ENCODE peak calls at places on chromosomes 16 and 17, in four cellular contexts. B is GM23338, R is esophagus squamous epithelium, E is PC-9. C is an unnamed sample.

GRCh38 chr17:79272666-79273219 is 198.1 kb downstream of the ENGASE start:
- DNase-seq in R (no peak), E (peak; percentile 40), B (no peak), C (no peak)

GRCh38 chr17:27635275-27635823 is 4.4 kb downstream of the LGALS9 start:
- DNase-seq in B (no peak), R (no peak), E (no peak), C (no peak)

GRCh38 chr17:9343513-9343912 is 232.1 kb downstream of the STX8 start:
- DNase-seq in E (no peak), R (no peak), B (peak; percentile 59), C (no peak)

GRCh38 chr16:79307214-79307613 is 293.3 kb downstream of the MAF start:
- DNase-seq in E (no peak), R (no peak), B (no peak), C (no peak)

GRCh38 chr17:16516594-16517018 is 24.6 kb upstream of the LRRC75A start:
- DNase-seq in E (no peak), B (no peak), R (no peak), C (no peak)

GRCh38 chr17:73956595-73957465 is 246.6 kb upstream of the RPL38 start:
- DNase-seq in E (no peak), R (no peak), B (peak; percentile 95), C (peak; percentile 62)

GRCh38 chr17:2981325-2981724 is 82.1 kb downstream of the OR1D5 start:
- DNase-seq in R (no peak), B (no peak), E (no peak), C (no peak)

GRCh38 chr17:4708436-4708835 is 2.0 kb upstream of the ARRB2 start:
- DNase-seq in E (no peak), B (peak; percentile 80), R (no peak), C (no peak)

GRCh38 chr16:31874354-31875111 is 926 bp downstream of the ZNF267 start:
- DNase-seq in B (no peak), R (no peak), E (peak; percentile 71), C (no peak)

GRCh38 chr17:49681336-49681735 is 3.4 kb upstream of the SPOP start:
- DNase-seq in R (no peak), E (no peak), B (no peak), C (no peak)

GRCh38 chr16:87939562-87940423 is 3.5 kb upstream of the CA5A start:
- DNase-seq in E (no peak), B (peak; percentile 62), R (no peak), C (no peak)

GRCh38 chr17:51362818-51363598 is 102.7 kb downstream of the UTP18 start:
- DNase-seq in B (peak; percentile 45), E (no peak), R (no peak), C (no peak)

GRCh38 chr16:10123141-10123540 is 59.1 kb downstream of the GRIN2A start:
- DNase-seq in E (no peak), B (no peak), R (no peak), C (no peak)

GRCh38 chr16:10121496-10121895 is 60.7 kb downstream of the GRIN2A start:
- DNase-seq in E (peak; percentile 69), R (no peak), B (no peak), C (no peak)

GRCh38 chr16:10122026-10122425 is 60.2 kb downstream of the GRIN2A start:
- DNase-seq in R (no peak), B (no peak), E (no peak), C (no peak)

GRCh38 chr16:10122546-10122945 is 59.7 kb downstream of the GRIN2A start:
- DNase-seq in E (no peak), B (peak; percentile 48), R (no peak), C (no peak)

DNA sequence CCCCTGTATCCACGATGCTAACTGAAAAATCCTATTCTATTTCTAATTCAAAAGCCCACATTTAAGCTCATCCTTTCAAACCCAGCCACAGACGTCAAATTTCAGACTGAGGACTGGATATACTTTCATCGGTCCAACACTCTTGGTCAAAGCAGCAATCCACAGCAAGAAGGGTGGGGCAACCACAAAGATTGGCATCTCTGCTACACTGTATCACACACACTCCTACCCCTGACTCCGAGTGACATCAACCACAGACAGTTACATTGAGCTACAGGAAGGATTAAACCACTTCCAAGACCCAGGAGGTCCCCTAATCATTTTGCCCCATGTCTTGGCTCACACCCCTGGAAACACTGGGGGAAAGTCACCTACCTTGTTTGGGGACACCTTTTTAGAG is 61.3 kb downstream of the GRIN2A start:
- DNase-seq in B (no peak), R (no peak), E (no peak), C (no peak)
- H3K27ac ChIP-seq in B (no peak overlapping the region), R (no peak overlapping the region), E (no peak overlapping the region), C (no peak overlapping the region)

DNA sequence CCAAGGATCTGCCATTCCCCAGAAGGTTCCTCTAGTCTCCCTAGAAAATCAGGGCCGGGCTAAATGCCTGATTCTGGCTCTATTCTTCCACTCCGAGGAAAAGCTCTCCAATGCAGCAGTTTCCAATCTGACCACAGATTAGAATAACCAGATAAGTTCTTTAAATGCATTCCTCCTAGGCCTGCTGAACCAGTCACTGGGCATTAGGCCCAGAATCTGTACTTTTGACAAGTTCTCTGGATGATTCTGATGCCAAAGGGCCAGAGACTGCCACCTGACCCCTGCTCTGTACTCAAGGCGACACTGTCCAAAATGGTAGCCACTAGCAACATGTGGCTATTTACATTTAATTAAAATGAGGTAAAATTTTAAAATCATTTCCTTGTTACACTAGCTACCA is 22.3 kb downstream of the MAP3K14 start:
- DNase-seq in B (no peak), R (no peak), E (peak; percentile 93), C (no peak)
- H3K27ac ChIP-seq in B (no peak overlapping the region), R (peak overlapping the region; percentile 80), E (peak overlapping the region; percentile 82), C (peak overlapping the region; percentile 59)

DNA sequence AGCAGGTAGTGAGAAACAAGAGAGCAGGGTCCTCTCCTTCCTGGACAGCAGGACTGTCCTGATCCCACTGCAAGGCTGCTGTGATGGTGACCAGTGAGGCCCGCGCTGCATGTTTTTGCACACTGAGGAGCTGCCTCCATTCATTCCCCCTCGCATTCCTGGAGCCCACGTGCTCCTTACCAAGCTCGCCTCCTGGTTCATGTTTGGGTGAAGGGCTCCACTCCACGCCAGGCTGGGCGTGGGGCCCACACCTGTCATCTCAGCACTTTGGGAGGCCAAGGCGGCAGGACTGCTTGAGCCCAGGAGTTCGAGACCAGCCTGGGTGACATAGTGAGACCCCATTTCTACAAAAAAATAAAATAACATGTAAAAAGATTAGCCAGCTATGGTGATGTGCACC is 15.4 kb upstream of the FASN start:
- DNase-seq in R (no peak), B (no peak), E (no peak), C (no peak)
- H3K27ac ChIP-seq in R (no peak overlapping the region), B (no peak overlapping the region), E (no peak overlapping the region), C (no peak overlapping the region)

GRCh38 chr17:19958023-19958422 is 19.6 kb downstream of the AKAP10 start:
- DNase-seq in R (no peak), E (peak; percentile 92), B (peak; percentile 64), C (no peak)
- H3K27ac ChIP-seq in R (no peak overlapping the region), E (peak overlapping the region; percentile 40), B (peak overlapping the region; percentile 23), C (no peak overlapping the region)

C was measured in coronary artery.